ENCODE peak calls at places on chromosomes 4 and X, in five cellular contexts. One of them, this sample, is unnamed.
A peak's percentile ranks its signal among the peaks of the same experiment; 100 is the strongest.

GRCh38 chrX:54357414-54358377 is at the start of gene WNK3:
- DNase-seq in IMR-90: peak; percentile 57
- DNase-seq in GM23248: peak; percentile 66
- DNase-seq in fibroblast of lung: peak; percentile 78
- DNase-seq in HCT116: no peak
- DNase-seq in this sample: peak; percentile 91

GRCh38 chr4:48557478-48557877 is 67.4 kb downstream of the ZAR1 start:
- DNase-seq in IMR-90: no peak
- DNase-seq in GM23248: no peak
- DNase-seq in fibroblast of lung: peak; percentile 10
- DNase-seq in HCT116: no peak
- DNase-seq in this sample: no peak

GRCh38 chr4:80471701-80472100 is 136.2 kb downstream of the CFAP299 start:
- DNase-seq in GM23248: peak; percentile 24
- DNase-seq in HCT116: no peak
- DNase-seq in fibroblast of lung: peak; percentile 44
- DNase-seq in IMR-90: peak; percentile 67
- DNase-seq in this sample: peak; percentile 58

GRCh38 chr4:107693132-107693531 is 26.9 kb downstream of the PAPSS1 start:
- DNase-seq in GM23248: no peak
- DNase-seq in fibroblast of lung: no peak
- DNase-seq in HCT116: no peak
- DNase-seq in IMR-90: no peak
- DNase-seq in this sample: no peak

GRCh38 chr4:25862411-25863346 is at the start of gene SEL1L3:
- DNase-seq in IMR-90: no peak
- DNase-seq in HCT116: no peak
- DNase-seq in fibroblast of lung: no peak
- DNase-seq in GM23248: peak; percentile 54
- DNase-seq in this sample: peak; percentile 82

GRCh38 chrX:20144491-20144890 is 2.9 kb upstream of the EIF1AX start:
- DNase-seq in HCT116: no peak
- DNase-seq in GM23248: peak; percentile 66
- DNase-seq in IMR-90: peak; percentile 82
- DNase-seq in fibroblast of lung: peak; percentile 63
- DNase-seq in this sample: no peak

GRCh38 chr4:3830774-3831528 is 64.8 kb downstream of the ADRA2C start:
- DNase-seq in fibroblast of lung: no peak
- DNase-seq in GM23248: no peak
- DNase-seq in IMR-90: no peak
- DNase-seq in HCT116: no peak
- DNase-seq in this sample: no peak

GRCh38 chr4:151013944-151014343 is 1.1 kb downstream of the LRBA start:
- DNase-seq in HCT116: no peak
- DNase-seq in fibroblast of lung: no peak
- DNase-seq in IMR-90: no peak
- DNase-seq in GM23248: peak; percentile 10
- DNase-seq in this sample: no peak

GRCh38 chr4:53608242-53608641 is 17.0 kb upstream of the LNX1 start:
- DNase-seq in HCT116: no peak
- DNase-seq in GM23248: no peak
- DNase-seq in fibroblast of lung: no peak
- DNase-seq in IMR-90: no peak
- DNase-seq in this sample: no peak

GRCh38 chrX:109350621-109351020 is 131.3 kb downstream of the GUCY2F start:
- DNase-seq in IMR-90: no peak
- DNase-seq in GM23248: no peak
- DNase-seq in fibroblast of lung: no peak
- DNase-seq in HCT116: no peak
- DNase-seq in this sample: no peak

GRCh38 chr4:43853565-43854345 is 594.9 kb downstream of the KCTD8 start:
- DNase-seq in fibroblast of lung: peak; percentile 2
- DNase-seq in GM23248: no peak
- DNase-seq in IMR-90: no peak
- DNase-seq in HCT116: no peak
- DNase-seq in this sample: no peak

GRCh38 chrX:48958635-48959094 is 1.3 kb upstream of the OTUD5 start:
- DNase-seq in IMR-90: peak; percentile 66
- DNase-seq in fibroblast of lung: peak; percentile 61
- DNase-seq in GM23248: peak; percentile 86
- DNase-seq in HCT116: no peak
- DNase-seq in this sample: peak; percentile 65

GRCh38 chr4:40214038-40214437 is 17.2 kb downstream of the RHOH start:
- DNase-seq in GM23248: no peak
- DNase-seq in IMR-90: no peak
- DNase-seq in HCT116: no peak
- DNase-seq in fibroblast of lung: no peak
- DNase-seq in this sample: no peak

GRCh38 chrX:69565247-69565815 is 50.6 kb upstream of the EDA start:
- DNase-seq in IMR-90: no peak
- DNase-seq in fibroblast of lung: no peak
- DNase-seq in HCT116: no peak
- DNase-seq in GM23248: no peak
- DNase-seq in this sample: no peak

GRCh38 chrX:111013778-111014455 is 82.1 kb upstream of the PAK3 start:
- DNase-seq in IMR-90: no peak
- DNase-seq in GM23248: no peak
- DNase-seq in HCT116: no peak
- DNase-seq in fibroblast of lung: no peak
- DNase-seq in this sample: no peak

GRCh38 chr4:123304151-123305021 is 92.2 kb upstream of the SPRY1 start:
- DNase-seq in HCT116: no peak
- DNase-seq in IMR-90: no peak
- DNase-seq in fibroblast of lung: no peak
- DNase-seq in GM23248: no peak
- DNase-seq in this sample: no peak

GRCh38 chrX:56726609-56727008 is 2.4 kb upstream of the NBDY start:
- DNase-seq in IMR-90: peak; percentile 61
- DNase-seq in GM23248: peak; percentile 67
- DNase-seq in fibroblast of lung: peak; percentile 51
- DNase-seq in HCT116: no peak
- DNase-seq in this sample: peak; percentile 65

GRCh38 chr4:145090370-145090769 is 7.6 kb downstream of the ANAPC10 start:
- DNase-seq in fibroblast of lung: no peak
- DNase-seq in HCT116: no peak
- DNase-seq in IMR-90: no peak
- DNase-seq in GM23248: no peak
- DNase-seq in this sample: no peak

DNA sequence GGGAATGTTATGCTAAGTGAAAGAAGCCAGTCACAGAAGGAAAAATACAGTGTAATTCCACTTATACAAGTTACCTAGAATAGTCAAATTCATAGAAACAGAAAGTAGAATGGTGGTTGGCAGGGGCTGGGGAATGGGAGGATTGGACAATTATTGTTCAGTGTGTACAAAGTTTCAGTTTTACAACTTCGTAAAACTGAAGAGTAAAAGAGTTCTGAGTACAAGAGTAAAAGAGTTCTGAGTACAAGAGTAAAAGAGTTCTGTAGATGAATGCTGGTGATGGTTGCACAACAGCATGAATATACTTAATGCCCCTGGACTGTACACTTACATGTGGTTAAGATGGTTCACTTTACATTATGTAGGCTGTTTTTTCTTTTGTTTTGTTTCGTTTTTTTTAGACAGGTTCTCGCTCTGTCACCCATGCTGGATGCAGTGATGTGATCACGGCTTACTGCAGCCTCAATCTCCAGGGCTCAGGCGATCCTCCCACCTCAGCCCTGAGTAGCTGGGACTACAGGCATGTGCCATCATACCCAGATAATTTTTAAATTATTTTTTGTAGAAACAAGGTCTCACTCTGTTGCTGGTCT is 230.9 kb downstream of the SOWAHB start:
- DNase-seq in GM23248: peak; percentile 6
- DNase-seq in fibroblast of lung: no peak
- DNase-seq in IMR-90: no peak
- DNase-seq in HCT116: no peak
- DNase-seq in this sample: no peak
- H3K4me2 ChIP-seq in GM23248: no peak overlapping the region
- H3K4me2 ChIP-seq in fibroblast of lung: no peak overlapping the region
- H3K4me2 ChIP-seq in IMR-90: no peak overlapping the region
- H3K4me2 ChIP-seq in HCT116: no peak overlapping the region
- H3K4me2 ChIP-seq in this sample: peak overlapping the region; percentile 55

GRCh38 chr4:157514711-157515110 is 294.2 kb downstream of the GRIA2 start:
- DNase-seq in fibroblast of lung: no peak
- DNase-seq in HCT116: no peak
- DNase-seq in GM23248: no peak
- DNase-seq in IMR-90: no peak
- DNase-seq in this sample: no peak

GRCh38 chr4:157509286-157509685 is 288.8 kb downstream of the GRIA2 start:
- DNase-seq in HCT116: no peak
- DNase-seq in IMR-90: no peak
- DNase-seq in GM23248: no peak
- DNase-seq in fibroblast of lung: no peak
- DNase-seq in this sample: no peak
- H2AFZ ChIP-seq in HCT116: no peak overlapping the region
- H2AFZ ChIP-seq in IMR-90: no peak overlapping the region
- H2AFZ ChIP-seq in GM23248: no peak overlapping the region
- H2AFZ ChIP-seq in fibroblast of lung: no peak overlapping the region
- H2AFZ ChIP-seq in this sample: no peak overlapping the region

GRCh38 chr4:137526681-137527080 is 5.6 kb downstream of the PCDH18 start:
- DNase-seq in IMR-90: no peak
- DNase-seq in GM23248: peak; percentile 52
- DNase-seq in fibroblast of lung: no peak
- DNase-seq in HCT116: no peak
- DNase-seq in this sample: no peak

GRCh38 chr4:137531121-137531520 is 1.2 kb downstream of the PCDH18 start:
- DNase-seq in fibroblast of lung: peak; percentile 30
- DNase-seq in HCT116: no peak
- DNase-seq in GM23248: peak; percentile 83
- DNase-seq in IMR-90: peak; percentile 65
- DNase-seq in this sample: peak; percentile 57

GRCh38 chr4:137530176-137530575 is 2.1 kb downstream of the PCDH18 start:
- DNase-seq in GM23248: peak; percentile 91
- DNase-seq in fibroblast of lung: peak; percentile 53
- DNase-seq in HCT116: no peak
- DNase-seq in IMR-90: peak; percentile 79
- DNase-seq in this sample: no peak

GRCh38 chr4:137531951-137532868 is at the start of gene PCDH18:
- DNase-seq in GM23248: peak; percentile 96
- DNase-seq in IMR-90: peak; percentile 98
- DNase-seq in fibroblast of lung: peak; percentile 97
- DNase-seq in HCT116: no peak
- DNase-seq in this sample: peak; percentile 89

GRCh38 chr4:137529432-137529831 is 2.9 kb downstream of the PCDH18 start:
- DNase-seq in fibroblast of lung: peak; percentile 12
- DNase-seq in GM23248: no peak
- DNase-seq in HCT116: no peak
- DNase-seq in IMR-90: no peak
- DNase-seq in this sample: no peak
- H3K4me2 ChIP-seq in fibroblast of lung: peak overlapping the region; percentile 91
- H3K4me2 ChIP-seq in GM23248: peak overlapping the region; percentile 94
- H3K4me2 ChIP-seq in HCT116: no peak overlapping the region
- H3K4me2 ChIP-seq in IMR-90: peak overlapping the region; percentile 95
- H3K4me2 ChIP-seq in this sample: peak overlapping the region; percentile 74

GRCh38 chr4:58587856-58588255 is 1477.7 kb upstream of the IGFBP7 start:
- DNase-seq in HCT116: no peak
- DNase-seq in IMR-90: no peak
- DNase-seq in GM23248: no peak
- DNase-seq in fibroblast of lung: no peak
- DNase-seq in this sample: peak; percentile 22

DNA sequence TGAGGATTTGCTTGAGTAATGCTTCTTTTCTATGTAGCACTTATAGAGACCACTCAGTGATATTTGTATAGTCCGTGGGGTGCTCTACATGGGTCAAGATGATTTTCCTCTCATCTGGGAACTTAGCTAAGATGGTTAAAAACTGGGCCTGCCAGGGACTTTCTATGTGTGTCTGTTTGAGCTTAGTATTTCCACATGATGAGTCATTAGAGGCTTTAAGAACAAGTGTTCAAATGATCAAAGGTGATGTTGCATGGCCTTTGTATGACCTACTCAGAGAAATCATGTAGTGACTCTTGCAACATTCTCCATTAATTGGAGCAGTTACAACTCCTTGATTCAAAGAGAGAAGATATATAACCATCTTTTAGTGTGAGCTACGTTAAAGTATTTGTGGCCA is 1480.5 kb upstream of the IGFBP7 start:
- DNase-seq in HCT116: no peak
- DNase-seq in IMR-90: no peak
- DNase-seq in GM23248: no peak
- DNase-seq in fibroblast of lung: no peak
- DNase-seq in this sample: peak; percentile 47
- H2AFZ ChIP-seq in HCT116: no peak overlapping the region
- H2AFZ ChIP-seq in IMR-90: no peak overlapping the region
- H2AFZ ChIP-seq in GM23248: no peak overlapping the region
- H2AFZ ChIP-seq in fibroblast of lung: no peak overlapping the region
- H2AFZ ChIP-seq in this sample: no peak overlapping the region

DNA sequence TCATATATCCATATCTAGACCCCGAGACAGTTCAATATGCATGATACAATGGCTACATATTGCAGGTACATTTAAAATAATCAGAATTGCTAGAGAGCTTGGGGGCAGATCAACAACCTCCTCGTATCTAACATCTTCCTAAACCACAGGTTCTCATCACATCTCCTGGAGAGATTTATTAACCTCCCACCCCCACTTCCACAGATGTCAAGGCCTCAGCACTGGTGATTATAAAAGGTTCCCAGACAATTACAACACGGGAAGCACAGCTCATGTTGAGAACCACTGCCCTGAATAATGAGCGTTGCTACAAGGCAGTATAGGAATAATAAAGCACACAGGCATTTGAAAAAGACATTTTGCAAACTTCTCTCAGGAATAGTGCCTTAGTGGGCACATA is 42.8 kb downstream of the ELOVL6 start:
- DNase-seq in GM23248: no peak
- DNase-seq in HCT116: no peak
- DNase-seq in fibroblast of lung: peak; percentile 36
- DNase-seq in IMR-90: peak; percentile 12
- DNase-seq in this sample: no peak
- H3K4me2 ChIP-seq in GM23248: no peak overlapping the region
- H3K4me2 ChIP-seq in HCT116: no peak overlapping the region
- H3K4me2 ChIP-seq in fibroblast of lung: no peak overlapping the region
- H3K4me2 ChIP-seq in IMR-90: no peak overlapping the region
- H3K4me2 ChIP-seq in this sample: no peak overlapping the region

GRCh38 chr4:185541251-185541671 is 6.0 kb upstream of the PDLIM3 start:
- DNase-seq in fibroblast of lung: peak; percentile 53
- DNase-seq in HCT116: no peak
- DNase-seq in GM23248: no peak
- DNase-seq in IMR-90: no peak
- DNase-seq in this sample: no peak
- H2AFZ ChIP-seq in fibroblast of lung: no peak overlapping the region
- H2AFZ ChIP-seq in HCT116: no peak overlapping the region
- H2AFZ ChIP-seq in GM23248: no peak overlapping the region
- H2AFZ ChIP-seq in IMR-90: no peak overlapping the region
- H2AFZ ChIP-seq in this sample: no peak overlapping the region